ENCODE peak calls at places on chromosomes 7 and 10, in ten cellular contexts. M, N, U, I, Z, K, F, Y, E and J are unnamed samples.
A peak's percentile ranks its signal among the peaks of the same experiment; 100 is the strongest.

GRCh38 chr10:73039635-73040034 is 57.0 kb downstream of the P4HA1 start:
- DNase-seq in K (no peak), Y (peak; percentile 27), F (no peak), Z (no peak), U (no peak), I (no peak), E (no peak), N (no peak), M (no peak), J (no peak)

GRCh38 chr7:15753834-15754600 is 67.5 kb upstream of the MEOX2 start:
- DNase-seq in Z (no peak), E (no peak), F (no peak), I (no peak), K (no peak), Y (no peak), N (no peak), U (no peak), M (no peak), J (no peak)

GRCh38 chr10:31929986-31930675 is 1.5 kb upstream of the ARHGAP12 start:
- DNase-seq in U (no peak), K (no peak), F (no peak), I (no peak), N (no peak), Z (peak; percentile 38), E (peak; percentile 18), Y (no peak), M (no peak), J (no peak)

GRCh38 chr10:131257027-131257426 is 54.5 kb downstream of the TCERG1L start:
- DNase-seq in N (no peak), U (peak; percentile 31), F (no peak), M (no peak), Z (no peak), Y (no peak), E (no peak), K (no peak), I (no peak), J (no peak)

GRCh38 chr10:62772186-62772950 is 32.2 kb upstream of the ADO start:
- DNase-seq in F (no peak), E (no peak), Y (no peak), Z (no peak), U (no peak), M (no peak), K (no peak), I (no peak), N (no peak), J (no peak)

GRCh38 chr7:151193203-151193602 is 6.2 kb upstream of the ASB10 start:
- DNase-seq in E (no peak), U (no peak), K (no peak), F (no peak), Y (no peak), N (no peak), Z (no peak), I (no peak), M (no peak), J (no peak)

GRCh38 chr10:129397198-129397974 is 69.7 kb upstream of the MGMT start:
- DNase-seq in N (no peak), Y (no peak), U (no peak), M (no peak), Z (no peak), E (no peak), I (no peak), F (no peak), K (no peak), J (no peak)

GRCh38 chr10:20007426-20007825 is 191.2 kb downstream of the PLXDC2 start:
- DNase-seq in N (no peak), M (no peak), I (no peak), Z (no peak), F (no peak), U (no peak), Y (no peak), E (no peak), K (no peak), J (no peak)

GRCh38 chr7:25216837-25217236 is 11.4 kb downstream of the NPVF start:
- DNase-seq in Y (no peak), N (no peak), U (no peak), E (no peak), F (no peak), M (no peak), Z (peak; percentile 62), I (no peak), K (no peak), J (no peak)

GRCh38 chr7:92670204-92670851 is 80.1 kb upstream of the FAM133B start:
- DNase-seq in F (no peak), U (no peak), I (no peak), K (no peak), E (no peak), Z (no peak), N (no peak), Y (no peak), M (no peak), J (no peak)

GRCh38 chr7:139542308-139543151 is 19.0 kb downstream of the CLEC2L start:
- DNase-seq in K (no peak), F (no peak), N (no peak), E (no peak), Z (peak; percentile 59), Y (no peak), I (no peak), U (no peak), M (no peak), J (no peak)

GRCh38 chr7:105426606-105427146 is 38.0 kb upstream of the SRPK2 start:
- DNase-seq in I (no peak), Y (no peak), M (no peak), N (no peak), K (no peak), F (no peak), Z (no peak), U (no peak), E (no peak), J (no peak)

GRCh38 chr10:484925-485661 is 204.4 kb downstream of the DIP2C start:
- DNase-seq in K (no peak), Y (no peak), I (no peak), M (no peak), N (no peak), U (no peak), Z (no peak), F (no peak), E (no peak), J (no peak)

GRCh38 chr7:144027070-144027469 is 21.7 kb upstream of the OR2A5 start:
- DNase-seq in F (no peak), U (no peak), M (no peak), I (no peak), E (no peak), Y (no peak), N (no peak), Z (peak; percentile 27), K (no peak), J (no peak)

DNA sequence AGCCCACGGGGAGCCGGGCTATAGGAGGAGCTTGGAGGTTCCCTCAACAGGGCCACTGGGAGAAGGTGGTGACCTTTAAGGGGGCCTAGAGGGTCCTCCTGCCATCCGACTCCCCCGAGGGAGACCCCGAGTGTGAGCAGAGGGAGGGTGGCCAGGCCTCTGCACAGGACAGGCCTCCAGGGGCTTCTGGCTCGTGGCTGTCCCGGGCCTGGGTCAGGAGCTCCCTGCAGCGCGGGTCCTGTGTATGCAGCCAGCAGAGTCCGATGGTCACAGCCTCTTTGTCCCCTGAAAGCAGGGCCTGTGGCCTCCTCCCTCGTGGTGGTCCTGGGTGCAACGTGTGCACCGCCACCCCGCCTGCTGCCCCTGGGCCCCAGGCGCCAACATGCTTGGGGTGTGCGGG is 26.9 kb downstream of the UNCX start:
- DNase-seq in F (no peak), M (no peak), N (no peak), Y (no peak), I (no peak), U (peak; percentile 30), Z (no peak), K (no peak), E (no peak), J (no peak)
- H3K27me3 ChIP-seq in F (peaks cover 10% of the 10 kb centered on the region), M (peaks cover 46% of the 10 kb centered on the region), N (peaks cover 56% of the 10 kb centered on the region), Y (no peaks in the 10 kb centered on the region), I (peaks cover 95% of the 10 kb centered on the region), U (peaks cover 77% of the 10 kb centered on the region), Z (peaks cover 79% of the 10 kb centered on the region), K (peaks cover 8% of the 10 kb centered on the region), E (no peaks in the 10 kb centered on the region), J (peaks cover 94% of the 10 kb centered on the region)

GRCh38 chr7:73307436-73307835 is 1.2 kb downstream of the NSUN5 start:
- DNase-seq in Z (no peak), E (no peak), I (no peak), F (no peak), N (no peak), U (no peak), K (no peak), M (no peak), Y (no peak), J (no peak)
- H3K4me3 ChIP-seq in Z (peak overlapping the region; percentile 88), E (peak overlapping the region; percentile 56), I (no peak overlapping the region), F (no peak overlapping the region), N (no peak overlapping the region), U (peak overlapping the region; percentile 82), K (no peak overlapping the region), M (no peak overlapping the region), Y (peak overlapping the region; percentile 67), J (no peak overlapping the region)

DNA sequence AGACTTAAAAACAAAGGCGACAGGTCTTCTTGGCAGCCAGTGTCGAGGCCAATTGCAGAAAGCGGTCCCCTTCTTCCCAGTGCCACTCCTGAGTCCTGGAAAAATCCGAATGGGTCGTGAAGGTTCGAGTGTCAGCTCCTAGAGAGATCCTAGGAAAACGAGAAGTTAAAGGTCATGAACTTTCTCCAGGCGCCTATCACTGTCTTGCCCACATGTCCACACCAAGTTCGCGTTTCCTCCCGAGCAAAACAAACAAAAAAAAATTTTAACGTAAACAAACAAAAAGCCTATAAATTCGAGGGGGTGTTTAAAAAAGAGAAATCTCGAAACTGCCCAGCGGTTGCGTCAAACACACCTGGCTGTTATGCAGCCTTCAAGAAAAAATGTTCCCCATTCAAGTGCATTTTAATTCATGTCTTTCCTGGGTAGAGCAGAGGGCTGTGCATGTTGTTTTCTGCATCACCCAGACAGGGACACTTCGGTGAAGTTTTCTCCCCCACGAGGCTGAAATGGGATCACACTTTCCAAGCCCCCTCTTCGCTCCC is 1.5 kb downstream of the ARHGAP21 start:
- DNase-seq in K (no peak), Z (peak; percentile 40), I (no peak), M (no peak), N (no peak), Y (no peak), U (no peak), F (no peak), E (no peak), J (no peak)
- TF ChIP-seq CTCF in K (no peak), Z (no peak), I (no peak), M (no peak), N (no peak), Y (no peak), U (no peak), F (no peak), E (no peak), J (no peak)

DNA sequence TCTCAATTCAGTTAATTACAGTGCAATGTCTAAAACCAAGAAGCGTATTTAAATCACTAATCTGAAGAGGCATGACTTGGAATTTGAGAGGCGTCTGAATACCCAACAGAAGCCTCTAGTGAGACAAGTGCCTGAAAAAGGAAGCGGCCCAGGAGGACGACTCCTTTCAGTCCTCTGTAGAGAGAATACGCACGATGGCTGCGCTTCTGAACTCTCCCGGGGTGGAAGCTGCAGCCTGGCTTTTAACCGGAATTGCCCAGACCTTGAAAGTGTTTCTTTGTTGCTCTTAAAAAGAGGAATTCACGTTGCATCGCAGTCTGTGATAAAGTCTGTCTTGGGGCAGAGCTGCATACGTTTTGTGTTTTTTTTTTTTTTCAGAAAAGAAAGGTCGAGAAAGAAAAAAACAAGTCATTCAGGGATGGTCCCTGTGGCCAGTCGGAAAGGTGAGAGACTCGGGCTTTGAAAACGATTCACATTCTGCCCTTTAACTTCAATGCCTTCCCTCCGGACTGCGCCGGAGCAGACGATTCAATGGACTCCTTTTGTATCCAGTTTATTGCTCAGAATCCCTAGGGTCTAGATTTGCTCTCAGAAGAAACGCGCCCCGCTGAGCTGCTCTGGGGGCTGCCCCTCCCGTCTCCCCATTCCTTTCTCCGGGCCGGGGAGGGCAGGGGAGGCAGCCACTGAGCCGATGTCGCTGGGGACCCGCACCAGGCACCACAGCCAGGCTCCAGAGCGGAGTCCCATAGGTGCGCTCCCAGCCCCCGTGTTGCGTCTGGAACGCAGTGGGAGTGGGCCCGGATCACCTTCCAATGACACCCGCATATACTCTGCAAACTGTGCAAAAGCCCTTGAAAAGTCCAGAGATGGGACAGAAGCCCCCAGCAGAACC is 994 bp upstream of the PTF1A start:
- DNase-seq in Z (no peak), M (no peak), E (no peak), K (no peak), Y (no peak), U (no peak), N (no peak), I (no peak), F (peak; percentile 41), J (no peak)
- H3K27me3 ChIP-seq in Z (peaks cover 17% of the 10 kb centered on the region), M (peaks cover 57% of the 10 kb centered on the region), E (no peaks in the 10 kb centered on the region), K (peaks cover 21% of the 10 kb centered on the region), Y (no peaks in the 10 kb centered on the region), U (peaks cover 78% of the 10 kb centered on the region), N (peaks cover 87% of the 10 kb centered on the region), I (peaks cover 100% of the 10 kb centered on the region), F (no peaks in the 10 kb centered on the region), J (peaks cover 66% of the 10 kb centered on the region)